ENCODE peak calls at places on chromosomes 5 and 9, in seven cellular contexts. U, X, S, Z, P, A and F are unnamed samples.

GRCh38 chr5:54703091-54703490 is 185.5 kb downstream of the SNX18 start:
- DNase-seq in U (no peak), X (no peak), S (no peak), Z (peak; percentile 68), P (no peak), A (no peak), F (no peak)

GRCh38 chr5:179290681-179291540 is 54.4 kb downstream of the ADAMTS2 start:
- DNase-seq in U (no peak), X (no peak), S (no peak), Z (no peak), P (no peak), A (no peak), F (no peak)

GRCh38 chr9:126703330-126704156 is 89.8 kb downstream of the LMX1B start:
- DNase-seq in U (peak; percentile 44), X (peak; percentile 45), S (no peak), Z (no peak), P (no peak), A (no peak), F (no peak)

GRCh38 chr5:73454379-73455036 is 5.9 kb upstream of the FOXD1 start:
- DNase-seq in U (no peak), X (no peak), S (peak; percentile 35), Z (peak; percentile 71), P (no peak), A (peak; percentile 73), F (no peak)

GRCh38 chr9:135589596-135590485 is 28.3 kb downstream of the PAEP start:
- DNase-seq in U (peak; percentile 60), X (peak; percentile 66), S (no peak), Z (no peak), P (no peak), A (no peak), F (no peak)

GRCh38 chr5:74575741-74576538 is 64.6 kb downstream of the ENC1 start:
- DNase-seq in U (no peak), X (no peak), S (no peak), Z (peak; percentile 89), P (no peak), A (peak; percentile 90), F (no peak)

GRCh38 chr5:86631165-86631564 is 13.4 kb downstream of the COX7C start:
- DNase-seq in U (no peak), X (no peak), S (no peak), Z (no peak), P (no peak), A (no peak), F (no peak)

GRCh38 chr5:80439213-80439612 is 31.3 kb downstream of the ZFYVE16 start:
- DNase-seq in U (no peak), X (no peak), S (no peak), Z (no peak), P (no peak), A (no peak), F (no peak)

GRCh38 chr5:115209279-115209678 is 39.6 kb upstream of the TRIM36 start:
- DNase-seq in U (no peak), X (no peak), S (peak; percentile 51), Z (peak; percentile 45), P (peak; percentile 31), A (no peak), F (no peak)

GRCh38 chr5:73464016-73464745 is 15.6 kb upstream of the FOXD1 start:
- DNase-seq in U (no peak), X (no peak), S (no peak), Z (peak; percentile 38), P (peak; percentile 28), A (no peak), F (no peak)

GRCh38 chr5:98793223-98793622 is 19.8 kb downstream of the RGMB start:
- DNase-seq in U (no peak), X (no peak), S (no peak), Z (no peak), P (no peak), A (no peak), F (no peak)

GRCh38 chr5:100903036-100903887 is at the start of gene ST8SIA4:
- DNase-seq in U (peak; percentile 78), X (peak; percentile 79), S (peak; percentile 78), Z (peak; percentile 78), P (peak; percentile 69), A (no peak), F (no peak)

GRCh38 chr5:154706416-154706815 is 48.8 kb upstream of the LARP1 start:
- DNase-seq in U (no peak), X (no peak), S (no peak), Z (no peak), P (no peak), A (no peak), F (no peak)

GRCh38 chr5:6158974-6159863 is 219.1 kb downstream of the MED10 start:
- DNase-seq in U (no peak), X (no peak), S (no peak), Z (peak; percentile 94), P (no peak), A (peak; percentile 58), F (no peak)

GRCh38 chr9:99819123-99819483 is 2.6 kb upstream of the NR4A3 start:
- DNase-seq in U (no peak), X (no peak), S (no peak), Z (no peak), P (no peak), A (no peak), F (no peak)

GRCh38 chr9:37149646-37150308 is 29.4 kb downstream of the ZCCHC7 start:
- DNase-seq in U (no peak), X (no peak), S (no peak), Z (no peak), P (no peak), A (no peak), F (no peak)